ENCODE peak calls at places on chromosome 4, in ten cellular contexts. X is gastrocnemius medialis, P is heart right ventricle, S is ovary, Y is fibroblast of lung, H is BE2C, U is cardiac muscle cell, W is upper lobe of right lung, J is ascending aorta, A is sigmoid colon. F is an unnamed sample. For H3K9me3, the result is how much of the 10 kb centered on the place peaks cover.

GRCh38 chr4:123430031-123430430 is 33.4 kb downstream of the SPRY1 start:
- DNase-seq in J (no peak), H (no peak), P (no peak), A (no peak), X (no peak), Y (no peak), S (no peak), W (no peak), U (no peak), F (no peak)

GRCh38 chr4:7063362-7063761 is 4.5 kb downstream of the GRPEL1 start:
- DNase-seq in W (peak), U (no peak), X (no peak), J (no peak), A (peak), P (no peak), Y (no peak), S (no peak), H (no peak), F (peak)

GRCh38 chr4:87872043-87872442 is 39.3 kb downstream of the MEPE start:
- DNase-seq in Y (no peak), P (no peak), J (no peak), U (no peak), X (no peak), S (no peak), H (no peak), W (no peak), A (no peak), F (no peak)

GRCh38 chr4:20041838-20042237 is 209.9 kb upstream of the SLIT2 start:
- DNase-seq in W (no peak), U (no peak), A (no peak), P (no peak), Y (no peak), X (no peak), S (no peak), H (no peak), J (no peak), F (no peak)

GRCh38 chr4:182975806-182976205 is 58.6 kb upstream of the DCTD start:
- DNase-seq in A (no peak), H (peak), J (no peak), S (no peak), X (no peak), P (no peak), Y (peak), W (no peak), U (no peak), F (no peak)

GRCh38 chr4:2818351-2818939 is 25.2 kb upstream of the ADD1 start:
- DNase-seq in U (peak), P (peak), S (no peak), X (no peak), H (no peak), J (no peak), A (no peak), W (no peak), Y (no peak), F (no peak)

GRCh38 chr4:114997596-114997995 is 115.8 kb downstream of the NDST4 start:
- DNase-seq in W (no peak), H (no peak), A (no peak), P (no peak), J (no peak), U (no peak), S (no peak), Y (peak), X (no peak), F (no peak)

GRCh38 chr4:159178147-159178541 is 75.3 kb downstream of the RAPGEF2 start:
- DNase-seq in U (no peak), S (no peak), W (no peak), Y (peak), J (no peak), P (no peak), X (no peak), A (no peak), H (no peak), F (no peak)

GRCh38 chr4:48997962-48998361 is 11.9 kb downstream of the CWH43 start:
- DNase-seq in X (no peak), U (no peak), W (no peak), J (no peak), Y (no peak), A (no peak), H (no peak), P (no peak), S (no peak), F (no peak)

GRCh38 chr4:49002931-49003330 is 16.9 kb downstream of the CWH43 start:
- DNase-seq in P (no peak), W (no peak), J (no peak), H (no peak), A (no peak), X (no peak), U (no peak), Y (no peak), S (no peak), F (no peak)

GRCh38 chr4:48998440-48998839 is 12.4 kb downstream of the CWH43 start:
- DNase-seq in A (no peak), J (no peak), W (no peak), S (no peak), H (no peak), X (no peak), U (no peak), Y (no peak), P (no peak), F (no peak)

DNA sequence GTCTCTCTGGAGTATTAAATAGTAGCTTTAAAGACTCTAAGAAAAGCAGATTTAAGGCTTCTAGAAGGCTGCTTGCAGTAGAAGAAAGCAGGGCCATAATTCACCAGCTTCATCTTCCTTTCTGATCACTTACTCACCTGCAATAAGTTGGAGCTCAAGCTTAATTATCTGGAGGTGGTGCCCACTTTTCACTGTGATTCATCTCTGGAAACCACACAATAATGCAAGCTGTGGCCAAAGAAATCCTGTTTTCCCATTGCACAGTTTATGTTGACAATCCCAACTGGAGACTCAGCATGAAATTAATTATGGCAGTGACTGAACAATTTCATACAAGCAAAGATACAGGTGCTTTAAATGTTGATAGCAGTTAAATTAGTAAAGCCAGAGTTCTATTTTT is 14.7 kb downstream of the CWH43 start:
- DNase-seq in A (no peak), X (no peak), U (no peak), W (no peak), J (no peak), P (no peak), H (no peak), S (no peak), Y (no peak), F (no peak)
- H3K9me3 ChIP-seq in A (under half), X (under half), U (under half), W (under half), J (under half), P (under half), H (under half), S (under half), Y (under half), F (under half)

GRCh38 chr4:16267639-16268038 is 41.4 kb upstream of the TAPT1 start:
- DNase-seq in A (no peak), W (no peak), J (no peak), U (no peak), Y (no peak), S (no peak), H (no peak), P (no peak), X (no peak), F (no peak)

GRCh38 chr4:16265820-16266219 is 39.5 kb upstream of the TAPT1 start:
- DNase-seq in U (no peak), Y (no peak), H (no peak), P (no peak), A (no peak), S (no peak), J (no peak), X (no peak), W (no peak), F (no peak)

GRCh38 chr4:16261313-16261878 is 35.1 kb upstream of the TAPT1 start:
- DNase-seq in Y (no peak), X (no peak), U (no peak), P (no peak), S (no peak), H (no peak), J (no peak), A (no peak), W (no peak), F (no peak)

GRCh38 chr4:16262188-16262587 is 35.9 kb upstream of the TAPT1 start:
- DNase-seq in H (no peak), A (no peak), P (no peak), Y (no peak), U (no peak), J (no peak), X (no peak), S (no peak), W (no peak), F (no peak)

GRCh38 chr4:16264798-16265197 is 38.5 kb upstream of the TAPT1 start:
- DNase-seq in A (no peak), J (no peak), S (no peak), H (no peak), W (no peak), Y (peak), P (no peak), U (peak), X (no peak), F (no peak)
- TF ChIP-seq CTCF in A (peak), J (peak), S (no peak), H (peak), W (peak), Y (peak), P (peak), U (peak), X (peak), F (peak)

GRCh38 chr4:172692701-172693100 is 475.9 kb upstream of the GALNT7 start:
- DNase-seq in P (no peak), W (no peak), U (no peak), Y (no peak), H (no peak), J (no peak), X (no peak), S (no peak), A (no peak), F (no peak)

GRCh38 chr4:172686021-172686420 is 482.6 kb upstream of the GALNT7 start:
- DNase-seq in W (no peak), S (no peak), U (no peak), A (no peak), Y (no peak), X (no peak), J (no peak), P (no peak), H (no peak), F (no peak)

GRCh38 chr4:172688536-172688935 is 480.1 kb upstream of the GALNT7 start:
- DNase-seq in Y (no peak), P (no peak), S (no peak), H (peak), W (no peak), X (no peak), U (no peak), A (no peak), J (no peak), F (no peak)

DNA sequence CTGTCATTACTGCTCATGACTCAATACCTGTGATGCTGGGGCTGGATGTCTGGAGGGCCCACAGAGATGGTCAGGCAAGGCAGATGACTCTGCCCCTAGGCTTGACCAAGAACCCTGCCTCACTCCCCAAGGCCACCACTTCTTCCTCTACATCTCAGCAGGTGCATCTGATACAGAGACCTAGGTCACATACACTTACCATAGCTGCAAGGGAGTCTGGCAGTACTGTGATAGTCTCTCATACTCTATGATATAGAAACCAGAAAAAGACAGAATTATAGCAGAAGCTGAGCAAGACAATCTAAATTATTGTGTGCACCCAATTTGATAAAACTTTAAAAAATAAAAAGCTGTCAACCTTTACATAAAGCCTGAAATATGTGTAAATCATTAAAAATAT is 477.1 kb upstream of the GALNT7 start:
- DNase-seq in A (no peak), Y (no peak), X (no peak), H (no peak), S (no peak), U (no peak), W (no peak), J (no peak), P (no peak), F (no peak)
- H3K9me3 ChIP-seq in A (under half), Y (under half), X (under half), H (under half), S (under half), U (under half), W (under half), J (under half), P (under half), F (under half)

GRCh38 chr4:119627267-119628190 is 1.1 kb downstream of the PDE5A start:
- DNase-seq in U (peak), S (peak), P (peak), J (peak), H (peak), X (peak), A (peak), Y (peak), W (peak), F (peak)
- TF ChIP-seq CTCF in U (peak), S (peak), P (peak), J (peak), H (peak), X (peak), A (peak), Y (no peak), W (peak), F (peak)

GRCh38 chr4:253936-254756 is 51.1 kb downstream of the ZNF732 start:
- DNase-seq in S (no peak), H (no peak), A (no peak), P (no peak), X (no peak), Y (no peak), U (no peak), J (no peak), W (no peak), F (no peak)
- H3K9me3 ChIP-seq in S (under half), H (under half), A (under half), P (half or more), X (under half), Y (under half), U (under half), J (half or more), W (half or more), F (half or more)

F was measured in tibial artery.